ENCODE peak calls at places on chromosomes 16 and 17, in nine cellular contexts. L is AG09309; O is MM.1S; E is CD4-positive, alpha-beta T cell; Y is heart left ventricle; C is B cell; G is OCI-LY7; D is thoracic aorta; N is colonic mucosa. U is an unnamed sample.

GRCh38 chr16:85271198-85271597 is 158.9 kb upstream of the CIBAR2 start:
- DNase-seq in G (no peak), C (no peak), E (no peak), L (no peak), N (no peak), Y (no peak), D (no peak), O (no peak), U (no peak)

GRCh38 chr16:83015871-83016270 is 389.1 kb downstream of the CDH13 start:
- DNase-seq in E (no peak), D (no peak), G (no peak), N (no peak), C (no peak), O (no peak), Y (no peak), L (peak), U (no peak)

GRCh38 chr16:57518520-57518919 is 17.9 kb downstream of the CCDC102A start:
- DNase-seq in Y (no peak), D (no peak), C (no peak), E (no peak), O (no peak), N (no peak), L (no peak), G (no peak), U (no peak)

GRCh38 chr17:73644145-73645049 is at the start of gene SDK2:
- DNase-seq in C (peak), O (no peak), G (no peak), E (no peak), N (peak), Y (no peak), D (no peak), L (no peak), U (no peak)

GRCh38 chr17:79420318-79421243 is 190.3 kb downstream of the RBFOX3 start:
- DNase-seq in E (no peak), Y (no peak), O (no peak), D (no peak), L (peak), G (no peak), C (no peak), N (no peak), U (no peak)

GRCh38 chr16:14957576-14958322 is 17.1 kb upstream of the PDXDC1 start:
- DNase-seq in D (no peak), L (no peak), Y (no peak), E (no peak), O (no peak), C (no peak), G (no peak), N (no peak), U (no peak)

GRCh38 chr17:6508026-6508425 is 48.3 kb downstream of the PITPNM3 start:
- DNase-seq in N (no peak), O (no peak), E (no peak), G (no peak), Y (no peak), D (no peak), L (no peak), C (no peak), U (no peak)

GRCh38 chr17:28446716-28447395 is 26.6 kb upstream of the SLC13A2 start:
- DNase-seq in E (no peak), D (no peak), L (no peak), Y (no peak), O (no peak), G (no peak), C (no peak), N (no peak), U (no peak)

GRCh38 chr17:77875881-77876509 is 82.5 kb upstream of the TNRC6C start:
- DNase-seq in E (no peak), O (peak), Y (no peak), N (no peak), D (no peak), L (no peak), C (peak), G (peak), U (no peak)

GRCh38 chr17:79341529-79341780 is 266.8 kb downstream of the ENGASE start:
- DNase-seq in G (no peak), Y (no peak), L (no peak), D (no peak), C (no peak), N (no peak), E (no peak), O (no peak), U (no peak)

GRCh38 chr17:22461460-22462145 is 769.3 kb downstream of the KCNJ18 start:
- DNase-seq in Y (no peak), G (no peak), L (no peak), D (no peak), O (no peak), C (no peak), N (no peak), E (no peak), U (no peak)

DNA sequence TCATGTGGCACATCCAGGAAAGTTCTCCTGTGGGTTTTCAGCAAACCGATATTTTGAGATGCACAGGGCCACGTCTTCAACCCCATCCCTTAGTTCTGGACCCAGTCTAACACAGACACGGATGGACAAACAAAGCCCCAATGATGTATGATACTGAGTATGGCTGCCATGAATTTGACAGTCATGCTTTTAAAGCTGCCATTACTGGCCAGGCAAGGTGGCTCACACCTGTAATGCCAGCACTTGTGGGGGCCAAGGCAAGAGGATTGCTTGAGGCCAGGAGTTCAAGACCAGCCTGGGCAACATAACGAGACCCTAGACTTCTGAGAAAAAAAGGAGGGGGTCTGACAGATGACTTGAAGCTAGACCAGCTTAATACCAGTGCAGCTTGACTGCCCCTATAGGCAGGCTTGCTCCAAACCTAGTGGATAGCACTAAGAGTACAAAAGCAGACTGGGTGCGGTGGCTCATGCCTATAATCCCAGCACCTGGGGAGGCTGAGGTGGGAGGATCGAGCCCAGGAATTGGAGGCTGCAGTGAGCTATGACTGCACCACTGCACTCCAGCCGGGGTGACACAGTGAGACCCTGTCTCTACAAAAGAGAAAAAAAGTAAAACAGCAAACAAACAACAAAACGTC is 10.8 kb upstream of the ZNF629 start:
- DNase-seq in L (no peak), C (no peak), N (no peak), D (no peak), O (no peak), G (peak), Y (no peak), E (no peak), U (no peak)
- TF ChIP-seq CTCF in L (no peak), C (no peak), N (no peak), D (no peak), O (peak), G (peak), Y (no peak), E (no peak), U (no peak)

DNA sequence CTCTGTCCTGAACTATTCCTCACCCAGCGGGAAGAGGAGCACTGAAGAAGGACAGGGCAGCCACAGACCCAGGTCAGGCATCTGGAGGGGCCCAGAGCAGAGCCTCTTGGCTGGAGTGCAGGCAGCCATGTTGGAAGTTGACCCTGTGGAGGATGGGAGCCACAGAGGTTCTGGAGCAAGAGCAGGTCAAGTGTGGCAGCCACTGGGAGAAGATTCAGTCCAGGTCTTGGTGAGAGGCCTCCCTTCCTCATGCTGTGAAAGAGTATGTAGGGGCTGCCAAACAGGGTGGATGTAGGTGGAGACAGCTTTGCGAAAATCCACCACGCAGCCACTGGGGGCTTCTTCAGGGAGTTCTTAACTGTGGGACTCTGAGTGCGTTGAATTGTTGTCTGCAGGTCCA is 590 bp upstream of the CD79B start:
- DNase-seq in C (peak), D (no peak), G (peak), N (no peak), O (no peak), E (no peak), L (no peak), Y (no peak), U (no peak)
- TF ChIP-seq CTCF in C (no peak), D (no peak), G (peak), N (no peak), O (no peak), E (no peak), L (no peak), Y (no peak), U (no peak)

DNA sequence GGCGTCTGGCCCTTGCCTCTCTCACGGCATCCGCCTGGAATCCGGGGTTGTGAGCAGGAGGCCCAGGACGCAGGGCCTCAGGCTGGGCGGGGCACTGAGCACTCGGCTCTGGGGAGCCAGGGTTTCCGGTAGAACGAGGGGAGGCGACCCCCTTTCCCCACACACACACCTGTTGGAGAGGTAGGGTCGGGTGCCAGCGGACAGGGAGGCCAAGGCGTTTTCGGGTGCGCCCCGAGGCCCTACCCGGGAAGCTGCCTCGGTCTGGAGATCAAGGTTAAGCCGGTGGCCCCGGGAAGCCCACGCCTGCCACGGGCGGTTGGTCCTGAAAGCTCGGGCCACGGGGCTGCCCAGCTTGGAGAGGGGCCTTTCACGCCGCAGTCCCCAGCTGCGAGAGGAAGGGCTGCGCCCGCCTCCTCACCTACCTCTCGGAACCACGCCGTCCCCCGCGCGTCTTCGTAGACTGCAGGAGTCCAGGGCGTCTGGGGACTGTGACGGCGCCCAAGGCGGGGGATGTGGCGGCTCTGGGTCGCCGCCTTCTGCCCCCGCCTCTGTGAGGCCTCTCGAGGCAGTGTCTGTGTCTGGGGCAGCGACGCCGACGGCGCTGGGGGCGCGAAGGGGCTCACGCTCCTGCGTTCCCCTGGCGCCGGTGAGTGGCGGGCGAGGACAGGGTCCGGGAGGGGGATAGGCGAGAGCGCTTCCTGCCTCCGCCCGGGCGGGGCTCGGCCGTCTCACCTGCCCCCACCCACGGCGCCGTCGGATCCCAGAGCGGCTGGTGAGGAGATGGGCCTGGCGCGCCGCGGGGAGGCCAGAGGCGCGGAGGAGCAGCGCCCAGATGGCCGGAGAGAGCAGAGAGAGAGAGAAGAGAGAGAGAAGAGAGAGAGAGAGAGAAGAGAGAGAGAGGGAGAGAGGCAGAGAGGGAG is 20.3 kb upstream of the HOXB9 start:
- DNase-seq in E (no peak), Y (no peak), O (no peak), N (peak), C (peak), L (no peak), G (no peak), D (no peak), U (no peak)
- TF ChIP-seq CTCF in E (no peak), Y (no peak), O (no peak), N (no peak), C (no peak), L (no peak), G (no peak), D (no peak), U (no peak)

DNA sequence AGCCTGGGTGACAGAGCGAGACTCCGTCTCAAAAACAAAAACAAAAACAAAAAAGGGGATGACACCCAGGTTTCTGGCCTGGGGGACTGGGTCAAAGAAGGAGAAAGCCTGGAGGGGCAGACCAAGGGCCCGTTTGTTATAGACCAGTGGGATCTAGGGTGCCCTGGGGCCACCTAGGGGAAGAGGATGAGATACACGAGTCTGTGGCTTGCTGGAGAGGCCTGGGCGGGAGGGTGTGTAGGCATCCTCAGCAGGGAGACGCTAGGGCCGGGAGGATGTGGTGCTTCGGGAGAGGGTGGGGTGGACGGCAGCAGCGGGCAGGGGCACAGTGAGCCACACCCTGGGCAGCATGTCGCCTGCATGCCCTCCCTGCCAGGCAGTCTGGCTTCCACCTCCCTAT is 17.1 kb upstream of the CRK start:
- DNase-seq in G (peak), C (no peak), L (no peak), E (no peak), O (no peak), D (no peak), Y (no peak), N (no peak), U (no peak)
- TF ChIP-seq CTCF in G (peak), C (no peak), L (no peak), E (no peak), O (no peak), D (no peak), Y (no peak), N (no peak), U (no peak)

DNA sequence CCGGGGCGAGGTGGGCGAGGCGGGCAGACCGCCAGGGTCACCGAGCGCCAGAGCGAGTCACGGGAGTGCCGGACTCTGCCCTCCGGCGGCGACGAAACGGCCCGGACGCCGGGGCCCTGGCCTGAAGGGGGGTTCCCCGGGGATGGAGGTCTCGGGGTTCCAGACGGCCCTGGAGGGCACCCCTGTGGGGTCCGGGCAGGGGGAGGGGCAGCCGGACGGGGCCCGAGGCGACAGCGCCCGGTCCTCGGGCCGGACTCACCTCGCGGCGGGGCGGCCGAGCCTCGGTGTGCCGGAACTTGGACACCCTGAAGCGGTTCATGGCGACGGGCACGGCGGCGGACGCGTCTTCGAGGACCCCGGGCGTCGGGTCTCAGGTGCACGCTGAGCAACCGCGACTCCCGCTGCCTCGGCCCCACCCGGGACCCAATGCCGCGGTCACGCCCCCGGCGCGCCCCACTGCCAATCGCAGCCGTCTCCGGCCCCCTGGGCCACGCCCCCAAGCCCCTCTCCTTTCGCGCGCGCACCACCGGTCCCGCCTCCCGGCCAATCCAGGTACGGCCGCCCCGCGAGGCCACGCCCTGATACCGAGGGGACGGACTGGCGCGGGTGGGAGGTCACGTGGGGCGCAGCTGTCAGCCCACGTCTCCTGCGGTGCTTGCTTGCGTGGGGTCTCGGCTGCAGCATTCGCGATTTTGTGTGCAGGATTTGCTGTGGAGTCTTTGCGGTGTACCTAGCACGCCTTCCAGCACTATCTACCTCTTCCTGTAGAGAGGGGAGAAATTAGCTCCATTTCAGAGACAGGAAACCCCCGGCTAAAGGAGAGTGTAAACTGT is at the start of gene CORO7:
- DNase-seq in G (peak), E (peak), O (peak), N (peak), C (peak), D (peak), L (no peak), Y (peak), U (peak)
- TF ChIP-seq CTCF in G (no peak), E (no peak), O (no peak), N (no peak), C (no peak), D (peak), L (no peak), Y (no peak), U (no peak)

GRCh38 chr16:61923629-61924028 is 112.6 kb downstream of the CDH8 start:
- DNase-seq in E (no peak), L (no peak), N (no peak), Y (no peak), D (no peak), G (no peak), O (no peak), C (no peak), U (no peak)

GRCh38 chr16:61915569-61915968 is 120.7 kb downstream of the CDH8 start:
- DNase-seq in G (no peak), O (no peak), D (no peak), N (no peak), L (no peak), C (no peak), Y (no peak), E (no peak), U (no peak)

GRCh38 chr16:61926766-61927165 is 109.5 kb downstream of the CDH8 start:
- DNase-seq in L (no peak), O (no peak), Y (no peak), N (no peak), C (no peak), E (no peak), D (no peak), G (no peak), U (no peak)

GRCh38 chr16:61921373-61921772 is 114.9 kb downstream of the CDH8 start:
- DNase-seq in O (no peak), C (no peak), N (no peak), E (no peak), D (no peak), Y (no peak), G (no peak), L (no peak), U (no peak)
- TF ChIP-seq CTCF in O (no peak), C (no peak), N (no peak), E (no peak), D (no peak), Y (no peak), G (no peak), L (no peak), U (no peak)

GRCh38 chr16:87924041-87924851 is 12.1 kb downstream of the CA5A start:
- DNase-seq in L (no peak), E (no peak), O (no peak), G (no peak), Y (no peak), C (peak), D (no peak), N (no peak), U (no peak)

GRCh38 chr16:87929986-87930385 is 6.3 kb downstream of the CA5A start:
- DNase-seq in N (no peak), G (no peak), C (no peak), E (no peak), O (no peak), Y (no peak), L (no peak), D (no peak), U (no peak)

GRCh38 chr16:87924937-87925670 is 11.2 kb downstream of the CA5A start:
- DNase-seq in E (no peak), G (no peak), O (no peak), C (no peak), N (no peak), Y (no peak), L (no peak), D (no peak), U (no peak)

GRCh38 chr16:87926246-87927194 is 9.8 kb downstream of the CA5A start:
- DNase-seq in G (no peak), D (no peak), O (no peak), Y (no peak), N (no peak), L (no peak), C (peak), E (no peak), U (no peak)

DNA sequence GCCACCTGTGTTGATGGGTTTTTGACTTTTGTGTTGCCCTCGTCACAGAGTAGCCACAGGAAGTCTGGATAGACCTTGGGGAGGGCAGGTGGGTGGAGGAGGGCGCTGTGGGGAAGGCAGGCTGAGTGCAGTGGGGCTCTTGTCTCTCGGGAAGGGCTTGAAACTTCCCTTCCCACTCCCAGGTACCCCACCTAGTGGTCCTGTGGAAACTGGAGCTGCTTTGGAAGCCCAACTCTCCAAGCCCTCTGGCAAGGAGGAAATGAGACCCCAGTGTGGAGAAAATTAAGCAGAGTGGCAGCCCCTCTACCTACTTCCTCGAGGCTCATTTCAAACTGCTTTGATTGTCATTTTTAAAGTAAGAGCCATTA is 9.2 kb downstream of the CA5A start:
- DNase-seq in Y (no peak), E (no peak), L (no peak), O (no peak), N (no peak), D (no peak), G (no peak), C (no peak), U (no peak)
- TF ChIP-seq CTCF in Y (no peak), E (no peak), L (no peak), O (no peak), N (no peak), D (no peak), G (peak), C (no peak), U (no peak)